ENCODE peak calls at places on chromosome 21, in five cellular contexts. N, G, X, L and H are unnamed samples.

GRCh38 chr21:27129694-27130093 is 162.8 kb upstream of the ADAMTS5 start:
- DNase-seq in N (no peak), G (no peak), X (no peak), L (no peak), H (no peak)

GRCh38 chr21:31295676-31296075 is 48.4 kb downstream of the TIAM1 start:
- DNase-seq in N (no peak), G (no peak), X (no peak), L (no peak), H (no peak)

GRCh38 chr21:41678944-41679343 is 87.9 kb downstream of the RIPK4 start:
- DNase-seq in N (peak; percentile 97), G (peak; percentile 88), X (no peak), L (peak; percentile 82), H (no peak)

GRCh38 chr21:46559291-46559983 is 45.4 kb downstream of the S100B start:
- DNase-seq in N (no peak), G (no peak), X (peak; percentile 71), L (no peak), H (peak; percentile 55)

GRCh38 chr21:27566521-27566920 is 599.6 kb upstream of the ADAMTS5 start:
- DNase-seq in N (no peak), G (no peak), X (no peak), L (no peak), H (no peak)

GRCh38 chr21:27796106-27796505 is 829.2 kb upstream of the ADAMTS5 start:
- DNase-seq in N (no peak), G (no peak), X (no peak), L (no peak), H (no peak)

GRCh38 chr21:30561264-30561895 is at the start of gene KRTAP19-7:
- DNase-seq in N (no peak), G (no peak), X (no peak), L (no peak), H (no peak)

GRCh38 chr21:41766883-41767605 is at the start of gene RIPK4:
- DNase-seq in N (peak; percentile 73), G (no peak), X (peak; percentile 61), L (no peak), H (peak; percentile 40)

GRCh38 chr21:44713846-44714245 is 2.5 kb upstream of the TSPEAR start:
- DNase-seq in N (no peak), G (no peak), X (peak; percentile 20), L (no peak), H (no peak)

GRCh38 chr21:41611966-41612606 is 104.1 kb upstream of the TMPRSS2 start:
- DNase-seq in N (no peak), G (no peak), X (no peak), L (no peak), H (peak; percentile 2)

GRCh38 chr21:31354604-31355443 is 10.8 kb upstream of the TIAM1 start:
- DNase-seq in N (peak; percentile 45), G (no peak), X (peak; percentile 74), L (no peak), H (peak; percentile 99)

GRCh38 chr21:38915546-38915945 is 109.8 kb downstream of the ETS2 start:
- DNase-seq in N (no peak), G (no peak), X (no peak), L (peak; percentile 14), H (no peak)

GRCh38 chr21:38487906-38488639 is 10.2 kb downstream of the ERG start:
- DNase-seq in N (no peak), G (no peak), X (no peak), L (no peak), H (no peak)

DNA sequence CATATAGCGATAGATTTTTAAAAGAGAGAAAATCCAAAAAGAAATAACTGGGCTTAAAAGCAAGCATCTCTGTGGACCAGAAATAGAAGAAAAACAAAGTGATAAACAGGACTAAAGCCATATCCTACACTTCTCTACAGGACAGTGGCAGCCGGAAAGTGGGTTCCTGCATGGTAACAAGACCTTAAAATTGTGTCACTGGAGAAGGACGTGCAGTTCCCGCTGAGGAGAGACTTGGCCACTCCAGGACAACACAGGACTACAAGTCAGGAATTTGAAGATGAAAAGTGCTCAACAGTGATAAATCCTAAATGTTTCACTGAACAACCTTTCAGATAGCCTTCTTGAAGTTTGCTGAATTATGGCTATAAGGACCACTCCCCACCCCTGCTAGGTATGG is 1.9 kb upstream of the HLCS start:
- DNase-seq in N (no peak), G (no peak), X (no peak), L (no peak), H (no peak)
- H3K27ac ChIP-seq in N (no peak overlapping the region), G (no peak overlapping the region), X (no peak overlapping the region), L (no peak overlapping the region), H (no peak overlapping the region)

GRCh38 chr21:37389456-37389855 is 22.9 kb downstream of the DYRK1A start:
- DNase-seq in N (no peak), G (no peak), X (no peak), L (no peak), H (no peak)
- H3K4me1 ChIP-seq in N (peaks cover 4% of the 10 kb centered on the region), G (peaks cover 28% of the 10 kb centered on the region), X (peaks cover 85% of the 10 kb centered on the region), L (peaks cover 32% of the 10 kb centered on the region), H (peaks cover 87% of the 10 kb centered on the region)

DNA sequence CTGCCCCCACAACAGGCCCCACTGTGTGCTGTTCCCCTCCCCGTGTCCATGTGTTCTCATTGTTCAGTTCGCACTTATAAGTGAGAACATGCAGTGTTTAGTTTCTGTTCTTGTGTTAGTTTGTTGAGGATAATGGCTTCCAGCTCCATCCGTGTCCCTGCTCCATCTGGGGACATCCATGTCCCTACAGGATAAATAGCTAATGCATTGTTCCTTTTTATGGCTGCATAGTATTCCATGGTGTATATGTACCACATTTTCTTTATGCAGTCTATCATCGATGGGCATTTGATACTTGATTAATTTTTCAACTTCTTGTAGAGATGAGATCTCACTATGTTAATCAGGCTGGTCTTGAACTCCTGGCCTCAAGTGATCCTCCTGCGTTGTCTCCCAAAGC is 44.4 kb upstream of the RUNX1 start:
- DNase-seq in N (no peak), G (no peak), X (no peak), L (no peak), H (no peak)
- H3K27me3 ChIP-seq in N (no peaks in the 10 kb centered on the region), G (no peaks in the 10 kb centered on the region), X (no peaks in the 10 kb centered on the region), L (no peaks in the 10 kb centered on the region), H (peaks cover 5% of the 10 kb centered on the region)

GRCh38 chr21:34046917-34047316 is 26.5 kb upstream of the MRPS6 start:
- DNase-seq in N (no peak), G (no peak), X (no peak), L (no peak), H (peak; percentile 20)

GRCh38 chr21:34054259-34054658 is 19.1 kb upstream of the MRPS6 start:
- DNase-seq in N (no peak), G (no peak), X (no peak), L (no peak), H (no peak)

GRCh38 chr21:34047835-34048234 is 25.5 kb upstream of the MRPS6 start:
- DNase-seq in N (no peak), G (no peak), X (no peak), L (no peak), H (no peak)

DNA sequence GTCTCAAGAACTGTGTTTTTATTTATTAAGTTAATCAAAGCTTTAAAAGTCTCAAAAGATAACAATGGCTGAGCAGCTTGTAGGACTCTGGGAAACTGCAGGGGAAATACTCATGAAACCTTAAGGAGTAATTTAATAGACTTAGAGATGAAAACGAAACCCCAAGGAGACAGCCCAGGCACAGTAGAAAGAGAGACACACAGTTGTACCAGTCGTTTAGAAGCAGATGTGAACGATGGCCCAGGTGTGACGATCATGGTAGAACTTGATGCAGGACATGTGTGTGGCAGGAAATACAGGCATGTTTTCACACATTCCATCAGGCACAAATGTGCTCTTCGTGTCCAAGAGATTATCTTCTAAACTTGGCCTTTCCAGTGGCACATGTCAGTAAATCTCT is 21.2 kb upstream of the MRPS6 start:
- DNase-seq in N (no peak), G (no peak), X (no peak), L (no peak), H (no peak)
- H3K27ac ChIP-seq in N (no peak overlapping the region), G (no peak overlapping the region), X (no peak overlapping the region), L (no peak overlapping the region), H (no peak overlapping the region)